ENCODE peak calls at places on chromosomes 5 and 9, in ten cellular contexts. A, U, K, Q, S, L, N, I, G and Z are unnamed samples.

GRCh38 chr9:70352356-70352755 is 62.1 kb downstream of the KLF9 start:
- DNase-seq in S (no peak), Q (no peak), A (no peak), I (no peak), U (peak), L (no peak), K (peak), N (peak), G (peak), Z (no peak)

GRCh38 chr5:140591747-140592372 is 27.2 kb downstream of the SLC35A4 start:
- DNase-seq in N (peak), A (no peak), U (peak), Q (no peak), L (no peak), S (no peak), I (no peak), K (peak), G (no peak), Z (no peak)

GRCh38 chr5:137737349-137738256 is 1.7 kb upstream of the KLHL3 start:
- DNase-seq in L (no peak), N (peak), I (no peak), Q (peak), K (no peak), U (peak), A (no peak), S (peak), G (no peak), Z (no peak)

GRCh38 chr9:104833701-104834100 is 69.8 kb downstream of the NIPSNAP3B start:
- DNase-seq in L (no peak), N (no peak), S (no peak), I (no peak), Q (no peak), G (no peak), U (no peak), A (no peak), K (no peak), Z (no peak)

GRCh38 chr9:108951578-108951977 is 17.4 kb downstream of the ABITRAM start:
- DNase-seq in G (no peak), A (no peak), I (no peak), S (no peak), N (peak), Q (no peak), L (no peak), U (peak), K (no peak), Z (no peak)

GRCh38 chr5:149838881-149839739 is 105.5 kb downstream of the PDE6A start:
- DNase-seq in G (peak), S (no peak), I (no peak), N (peak), Q (no peak), A (no peak), L (no peak), K (peak), U (peak), Z (no peak)

GRCh38 chr5:130545291-130545690 is 619.8 kb downstream of the HINT1 start:
- DNase-seq in Q (no peak), L (no peak), I (no peak), S (no peak), G (no peak), U (no peak), A (no peak), N (peak), K (no peak), Z (no peak)

GRCh38 chr5:78129632-78130031 is 164.9 kb downstream of the AP3B1 start:
- DNase-seq in G (no peak), L (no peak), U (no peak), A (no peak), K (no peak), I (no peak), N (no peak), Q (no peak), S (no peak), Z (no peak)

GRCh38 chr5:124659798-124660197 is 86.6 kb downstream of the ZNF608 start:
- DNase-seq in N (no peak), S (no peak), A (no peak), K (no peak), L (no peak), U (no peak), I (no peak), G (no peak), Q (no peak), Z (no peak)

GRCh38 chr5:9889511-9889910 is 259.4 kb upstream of the TAS2R1 start:
- DNase-seq in Q (no peak), S (no peak), G (no peak), N (no peak), K (no peak), U (no peak), I (no peak), L (no peak), A (no peak), Z (no peak)

GRCh38 chr9:126549246-126550006 is 64.3 kb upstream of the LMX1B start:
- DNase-seq in A (no peak), G (no peak), U (no peak), Q (no peak), I (no peak), K (no peak), L (no peak), S (no peak), N (no peak), Z (no peak)

GRCh38 chr9:72596451-72597180 is 75.2 kb downstream of the TMC1 start:
- DNase-seq in N (no peak), L (no peak), K (no peak), Q (no peak), I (no peak), G (no peak), S (no peak), A (no peak), U (no peak), Z (no peak)

GRCh38 chr5:173662896-173663809 is 46.7 kb upstream of the BOD1 start:
- DNase-seq in Q (no peak), A (no peak), G (no peak), I (no peak), L (no peak), U (no peak), N (peak), K (peak), S (no peak), Z (no peak)

GRCh38 chr9:137387034-137387890 is 35.7 kb downstream of the EXD3 start:
- DNase-seq in A (no peak), K (no peak), G (no peak), U (no peak), Q (no peak), S (no peak), L (no peak), I (no peak), N (no peak), Z (no peak)

GRCh38 chr9:79395691-79396558 is 175.8 kb upstream of the TLE4 start:
- DNase-seq in S (no peak), L (no peak), G (no peak), K (no peak), A (no peak), U (no peak), Q (no peak), I (no peak), N (no peak), Z (no peak)

GRCh38 chr9:119758241-119758640 is 389.0 kb upstream of the BRINP1 start:
- DNase-seq in A (no peak), U (no peak), N (no peak), I (no peak), Q (no peak), L (no peak), K (no peak), S (no peak), G (no peak), Z (no peak)

GRCh38 chr9:22052376-22052945 is 43.4 kb upstream of the CDKN2B start:
- DNase-seq in K (no peak), S (no peak), G (peak), N (peak), A (no peak), U (peak), L (peak), I (no peak), Q (no peak), Z (no peak)

GRCh38 chr9:35996358-35996970 is 38.5 kb upstream of the OR2S2 start:
- DNase-seq in S (peak), L (no peak), Q (no peak), G (no peak), U (peak), N (peak), K (peak), I (no peak), A (no peak), Z (no peak)

GRCh38 chr5:5454405-5454804 is 31.9 kb downstream of the ICE1 start:
- DNase-seq in K (no peak), A (no peak), U (no peak), I (no peak), Q (no peak), L (no peak), S (no peak), G (no peak), N (no peak), Z (no peak)

GRCh38 chr5:38135486-38136031 is 122.8 kb upstream of the EGFLAM start:
- DNase-seq in I (no peak), K (no peak), U (no peak), S (no peak), N (no peak), A (no peak), L (no peak), G (no peak), Q (no peak), Z (no peak)

GRCh38 chr5:14593326-14594036 is 11.9 kb downstream of the OTULINL start:
- DNase-seq in I (no peak), S (no peak), G (no peak), Q (no peak), U (peak), N (no peak), A (no peak), K (no peak), L (no peak), Z (no peak)

GRCh38 chr9:108972626-108973209 is 38.5 kb downstream of the ABITRAM start:
- DNase-seq in A (no peak), L (no peak), G (peak), U (peak), Q (no peak), K (no peak), S (no peak), I (no peak), N (no peak), Z (no peak)

GRCh38 chr5:107485184-107485583 is 185.6 kb downstream of the EFNA5 start:
- DNase-seq in Q (no peak), G (no peak), I (no peak), N (no peak), K (no peak), S (no peak), A (no peak), U (no peak), L (no peak), Z (no peak)

GRCh38 chr9:93668261-93668871 is 92.0 kb downstream of the PHF2 start:
- DNase-seq in A (peak), K (no peak), N (no peak), I (no peak), G (no peak), L (no peak), S (no peak), Q (peak), U (no peak), Z (no peak)

GRCh38 chr5:81778642-81779041 is 27.7 kb upstream of the SSBP2 start:
- DNase-seq in Q (no peak), A (no peak), U (peak), I (no peak), L (no peak), N (peak), K (no peak), S (no peak), G (no peak), Z (no peak)

GRCh38 chr5:42894057-42894456 is 82.4 kb upstream of the SELENOP start:
- DNase-seq in A (no peak), I (no peak), N (no peak), S (no peak), K (no peak), U (peak), L (no peak), Q (no peak), G (no peak), Z (no peak)

GRCh38 chr5:28770307-28770706 is 1731.9 kb upstream of the CDH9 start:
- DNase-seq in U (no peak), K (no peak), L (no peak), Q (no peak), S (no peak), N (no peak), I (no peak), G (no peak), A (no peak), Z (no peak)

DNA sequence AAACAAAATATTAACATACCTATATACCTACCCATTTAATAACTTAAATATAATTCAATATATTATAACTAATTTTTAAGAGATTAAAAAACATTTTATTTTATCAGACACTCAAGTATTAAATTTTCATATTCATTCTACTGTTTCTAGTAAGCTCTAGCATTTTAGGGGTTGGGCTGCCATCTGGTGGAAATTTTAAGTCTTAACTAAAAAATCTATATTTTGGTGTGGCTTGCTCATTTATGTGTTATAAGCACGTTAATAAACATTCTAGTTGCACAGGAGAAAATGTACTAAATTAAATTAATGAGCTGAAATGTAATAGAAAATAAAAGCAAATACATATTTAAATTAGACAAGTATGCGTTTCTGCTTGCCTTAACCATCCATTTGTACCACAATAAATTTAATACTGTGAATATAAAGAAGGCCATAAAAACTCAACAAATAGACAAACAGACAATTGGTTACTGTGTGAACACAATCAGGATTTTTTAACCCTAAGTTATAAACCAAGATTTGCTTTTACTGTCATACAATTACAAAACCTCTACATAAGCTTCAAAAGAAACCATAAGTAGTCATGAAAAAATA is 1728.3 kb upstream of the CDH9 start:
- DNase-seq in K (peak), U (peak), Q (no peak), S (peak), G (no peak), I (no peak), N (peak), L (no peak), A (no peak), Z (peak)
- TF ChIP-seq CTCF in K (peak), U (peak), Q (no peak), S (peak), G (no peak), I (peak), N (peak), L (no peak), A (no peak), Z (peak)

GRCh38 chr5:53027913-53028312 is 38.8 kb downstream of the ITGA2 start:
- DNase-seq in U (peak), N (peak), L (peak), I (no peak), K (peak), S (no peak), G (no peak), A (no peak), Q (no peak), Z (no peak)
- TF ChIP-seq CTCF in U (no peak), N (no peak), L (no peak), I (no peak), K (no peak), S (no peak), G (no peak), A (no peak), Q (no peak), Z (no peak)

GRCh38 chr5:446864-447263 is 3.9 kb downstream of the EXOC3 start:
- DNase-seq in U (peak), S (peak), G (no peak), L (no peak), I (no peak), N (peak), K (peak), Q (peak), A (no peak), Z (no peak)
- TF ChIP-seq CTCF in U (peak), S (peak), G (peak), L (peak), I (peak), N (peak), K (peak), Q (peak), A (no peak), Z (peak)

DNA sequence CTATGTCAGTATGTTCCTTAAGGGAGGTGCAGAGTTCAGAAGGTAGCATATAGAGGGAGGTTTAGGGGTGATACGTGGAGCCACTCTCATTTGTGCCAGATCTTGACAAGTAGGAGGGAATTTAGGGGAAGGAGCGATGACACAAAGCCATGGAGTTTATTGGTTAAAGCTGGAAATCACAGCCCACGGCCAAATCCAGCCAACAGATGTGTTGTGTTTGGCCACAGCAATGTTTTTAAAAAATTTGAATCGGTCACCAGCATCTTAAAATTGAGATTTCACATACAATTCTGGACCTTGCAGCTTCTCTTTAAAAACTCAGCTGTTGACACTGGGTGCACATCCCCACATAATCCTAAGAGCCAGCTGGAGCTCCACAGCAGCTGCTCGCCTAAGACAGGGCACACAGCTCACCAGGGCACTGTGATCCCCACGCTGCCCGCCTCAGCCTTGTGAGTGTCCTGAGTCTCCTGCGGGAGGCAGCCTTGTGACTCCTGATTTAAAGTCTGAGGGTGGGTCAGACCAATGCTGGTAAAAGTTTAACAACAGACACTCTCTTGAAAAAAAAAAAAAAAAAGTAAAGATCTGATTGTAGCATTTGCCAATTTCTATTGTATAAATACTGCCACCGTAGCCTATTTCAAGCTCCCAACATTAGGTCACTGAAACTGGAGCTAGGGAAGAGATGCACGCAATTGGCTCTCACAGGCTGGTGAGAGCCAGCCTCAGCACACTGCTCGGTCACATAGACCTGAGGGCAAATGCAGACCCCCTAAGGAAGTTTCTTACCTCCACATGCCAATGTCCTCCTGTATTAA is 124.9 kb downstream of the HSD17B3 start:
- DNase-seq in L (no peak), U (peak), S (peak), Q (peak), G (no peak), I (no peak), A (no peak), N (no peak), K (no peak), Z (no peak)
- TF ChIP-seq CTCF in L (no peak), U (no peak), S (no peak), Q (no peak), G (no peak), I (no peak), A (no peak), N (no peak), K (no peak), Z (no peak)